ENCODE peak calls at places on chromosomes 2 and 18, in nine cellular contexts. V is T-helper 9 cell; W is ELR; Q is activated CD8-positive, alpha-beta memory T cell treated with anti-CD3 and anti-CD28 coated beads for 24 hours; N is KBM-7; D is neural progenitor cell; X is NCI-H748 treated with DMSO at 0.1 percent for 48 hours; P is NCI-H2081; A is lower leg skin. Z is an unnamed sample.
A peak's percentile ranks its signal among the peaks of the same experiment; 100 is the strongest.

GRCh38 chr2:182814380-182814779 is 52.1 kb downstream of the FRZB start:
- DNase-seq in N (no peak), Q (no peak), V (no peak), X (no peak), D (no peak), W (no peak), P (no peak), A (no peak), Z (no peak)

GRCh38 chr2:75729861-75730260 is 19.1 kb upstream of the GCFC2 start:
- DNase-seq in N (peak; percentile 41), V (no peak), P (peak; percentile 23), X (no peak), D (no peak), A (no peak), W (peak; percentile 32), Q (no peak), Z (no peak)

GRCh38 chr2:157260403-157261198 is 3.1 kb downstream of the GALNT5 start:
- DNase-seq in D (no peak), X (no peak), A (no peak), Q (no peak), V (no peak), W (peak; percentile 5), N (no peak), P (no peak), Z (no peak)

GRCh38 chr2:1625281-1626001 is 118.9 kb downstream of the PXDN start:
- DNase-seq in D (peak; percentile 83), A (peak; percentile 84), N (no peak), X (no peak), P (peak; percentile 79), W (peak; percentile 69), Q (no peak), V (no peak), Z (no peak)

GRCh38 chr2:189770590-189771322 is 8.2 kb upstream of the OSGEPL1 start:
- DNase-seq in P (no peak), Q (no peak), V (no peak), N (no peak), D (no peak), A (no peak), X (no peak), W (no peak), Z (no peak)

GRCh38 chr2:75862547-75862946 is 151.8 kb upstream of the GCFC2 start:
- DNase-seq in V (no peak), D (no peak), Q (no peak), N (no peak), X (no peak), P (no peak), W (no peak), A (no peak), Z (no peak)

GRCh38 chr2:80473806-80474205 is 169.3 kb upstream of the LRRTM1 start:
- DNase-seq in A (no peak), Q (no peak), X (no peak), D (no peak), W (no peak), N (no peak), P (no peak), V (no peak), Z (no peak)

GRCh38 chr2:67311536-67311935 is 85.6 kb upstream of the ETAA1 start:
- DNase-seq in N (no peak), W (peak; percentile 88), A (no peak), V (no peak), P (no peak), D (no peak), X (no peak), Q (no peak), Z (no peak)

GRCh38 chr18:68596016-68596415 is 118.9 kb downstream of the TMX3 start:
- DNase-seq in P (no peak), X (no peak), A (no peak), V (no peak), N (no peak), Q (no peak), W (no peak), D (peak; percentile 50), Z (no peak)

GRCh38 chr18:59268722-59269562 is 4.3 kb downstream of the RAX start:
- DNase-seq in V (no peak), D (peak; percentile 91), P (peak; percentile 10), N (peak; percentile 56), Q (peak; percentile 69), W (no peak), X (peak; percentile 72), A (no peak), Z (no peak)

GRCh38 chr2:134764164-134764563 is 45.4 kb upstream of the TMEM163 start:
- DNase-seq in N (no peak), W (no peak), P (no peak), Q (no peak), A (no peak), X (no peak), D (no peak), V (no peak), Z (no peak)

GRCh38 chr2:142796161-142796560 is 81.3 kb upstream of the KYNU start:
- DNase-seq in X (no peak), N (no peak), D (no peak), W (peak; percentile 13), Q (no peak), A (no peak), V (no peak), P (no peak), Z (no peak)

GRCh38 chr2:31271851-31272267 is 37.9 kb downstream of the EHD3 start:
- DNase-seq in Q (no peak), P (no peak), N (no peak), A (no peak), V (no peak), D (no peak), W (peak; percentile 55), X (no peak), Z (no peak)

GRCh38 chr18:31648966-31649429 is 35.4 kb downstream of the B4GALT6 start:
- DNase-seq in A (no peak), N (no peak), X (no peak), W (peak; percentile 3), P (no peak), D (no peak), Q (no peak), V (no peak), Z (no peak)

GRCh38 chr2:37005118-37005868 is 39.0 kb upstream of the STRN start:
- DNase-seq in N (peak; percentile 8), P (no peak), W (peak; percentile 43), D (peak; percentile 1), V (no peak), Q (no peak), A (no peak), X (no peak), Z (no peak)

GRCh38 chr2:134198006-134198634 is 55.8 kb upstream of the MGAT5 start:
- DNase-seq in D (no peak), V (no peak), Q (no peak), W (no peak), N (no peak), X (no peak), P (no peak), A (no peak), Z (no peak)

GRCh38 chr2:64987001-64987962 is 1.9 kb upstream of the SLC1A4 start:
- DNase-seq in P (no peak), X (no peak), W (peak; percentile 34), D (no peak), V (no peak), N (peak; percentile 34), Q (no peak), A (no peak), Z (no peak)

GRCh38 chr2:12270876-12271588 is 445.7 kb upstream of the TRIB2 start:
- DNase-seq in Q (no peak), A (no peak), N (no peak), W (no peak), X (no peak), P (no peak), V (no peak), D (no peak), Z (no peak)

GRCh38 chr2:190804182-190804795 is 76.3 kb upstream of the GLS start:
- DNase-seq in X (no peak), D (no peak), W (peak; percentile 59), N (no peak), Q (no peak), A (no peak), P (no peak), V (no peak), Z (no peak)

GRCh38 chr2:37683241-37683640 is 11.8 kb upstream of the CDC42EP3 start:
- DNase-seq in V (no peak), X (no peak), D (no peak), P (no peak), Q (no peak), N (no peak), A (no peak), W (no peak), Z (no peak)

GRCh38 chr18:10604178-10604577 is 78.4 kb downstream of the NAPG start:
- DNase-seq in A (no peak), P (no peak), V (no peak), W (no peak), Q (no peak), N (no peak), X (no peak), D (no peak), Z (no peak)

GRCh38 chr18:8362863-8363262 is 246.4 kb upstream of the RAB12 start:
- DNase-seq in V (no peak), X (no peak), W (no peak), P (no peak), A (no peak), D (no peak), Q (no peak), N (no peak), Z (no peak)

GRCh38 chr2:44326548-44327269 is 34.6 kb downstream of the PREPL start:
- DNase-seq in V (no peak), W (no peak), P (no peak), D (no peak), Q (no peak), N (no peak), A (no peak), X (no peak), Z (no peak)

GRCh38 chr2:233031556-233032500 is 644 bp upstream of the NEU2 start:
- DNase-seq in D (peak; percentile 41), X (no peak), A (no peak), Q (no peak), N (no peak), W (no peak), P (no peak), V (no peak), Z (no peak)

GRCh38 chr18:79528846-79529245 is 133.1 kb downstream of the NFATC1 start:
- DNase-seq in Q (peak; percentile 89), N (peak; percentile 74), D (peak; percentile 82), A (peak; percentile 64), V (peak; percentile 70), P (peak; percentile 65), W (peak; percentile 26), X (peak; percentile 82), Z (no peak)

GRCh38 chr18:10386049-10386448 is 68.4 kb upstream of the APCDD1 start:
- DNase-seq in X (no peak), P (no peak), V (no peak), D (no peak), N (no peak), A (no peak), Q (no peak), W (no peak), Z (no peak)

GRCh38 chr2:171834286-171834685 is 59.8 kb downstream of the SLC25A12 start:
- DNase-seq in N (no peak), D (no peak), P (no peak), Q (no peak), V (no peak), X (no peak), A (no peak), W (no peak), Z (no peak)

GRCh38 chr2:10817413-10817812 is 4.8 kb upstream of the PDIA6 start:
- DNase-seq in A (peak; percentile 75), N (no peak), P (no peak), V (no peak), D (peak; percentile 68), Q (no peak), W (peak; percentile 19), X (no peak), Z (no peak)

GRCh38 chr2:13884271-13884976 is 748.1 kb upstream of the LRATD1 start:
- DNase-seq in N (no peak), W (peak; percentile 25), V (no peak), A (no peak), Q (no peak), X (no peak), P (no peak), D (no peak), Z (no peak)

GRCh38 chr2:70718736-70719135 is 49.3 kb downstream of the ADD2 start:
- DNase-seq in Q (no peak), P (no peak), W (no peak), X (no peak), D (no peak), N (no peak), A (no peak), V (no peak), Z (no peak)

GRCh38 chr2:208146006-208146405 is at the start of gene CRYGB:
- DNase-seq in W (no peak), V (no peak), P (no peak), D (peak; percentile 46), Q (no peak), X (no peak), A (no peak), N (no peak), Z (no peak)

Z was measured in SIG-M5.